ENCODE peak calls at places on chromosomes 1 and 21, in eight cellular contexts. M, I, D, K, C, L, F and Q are unnamed samples.

GRCh38 chr1:24321712-24322635 is 2.8 kb downstream of the GRHL3 start:
- DNase-seq in K (peak), F (no peak), D (peak), L (peak), C (no peak), M (peak), I (peak), Q (peak)

GRCh38 chr1:155323729-155324040 is 3.0 kb downstream of the RUSC1 start:
- DNase-seq in C (no peak), L (peak), I (peak), K (peak), D (peak), F (peak), M (peak), Q (peak)

GRCh38 chr1:54810144-54810942 is 9.2 kb upstream of the TTC22 start:
- DNase-seq in L (peak), K (peak), M (peak), F (peak), I (peak), D (peak), C (no peak), Q (peak)

GRCh38 chr1:246497331-246497915 is 9.7 kb downstream of the SMYD3 start:
- DNase-seq in C (no peak), M (no peak), K (no peak), L (peak), I (peak), D (peak), F (peak), Q (no peak)

GRCh38 chr1:184379111-184379752 is 7.6 kb upstream of the C1orf21 start:
- DNase-seq in F (no peak), I (no peak), C (no peak), M (no peak), D (no peak), K (no peak), L (no peak), Q (no peak)

GRCh38 chr1:165034136-165034535 is 322.4 kb downstream of the LMX1A start:
- DNase-seq in I (no peak), M (no peak), C (no peak), L (no peak), K (no peak), F (no peak), D (no peak), Q (no peak)

GRCh38 chr1:184210048-184210447 is 158.5 kb downstream of the TSEN15 start:
- DNase-seq in M (no peak), F (no peak), L (peak), I (no peak), K (no peak), C (no peak), D (no peak), Q (no peak)

GRCh38 chr1:41455479-41456271 is 28.8 kb downstream of the EDN2 start:
- DNase-seq in M (no peak), C (no peak), L (peak), I (no peak), F (no peak), K (no peak), D (no peak), Q (no peak)

GRCh38 chr1:162471290-162471853 is 26.2 kb upstream of the UHMK1 start:
- DNase-seq in K (no peak), I (no peak), M (no peak), L (no peak), F (no peak), D (no peak), C (peak), Q (no peak)

GRCh38 chr21:39307466-39307865 is 6.0 kb downstream of the BRWD1 start:
- DNase-seq in D (no peak), C (no peak), K (no peak), L (no peak), I (no peak), M (no peak), F (no peak), Q (no peak)

GRCh38 chr1:53656062-53656915 is 82.7 kb downstream of the GLIS1 start:
- DNase-seq in C (no peak), K (no peak), M (no peak), D (no peak), L (peak), F (no peak), I (no peak), Q (no peak)

GRCh38 chr1:220227393-220227792 is 44.9 kb downstream of the RAB3GAP2 start:
- DNase-seq in M (no peak), C (no peak), K (no peak), F (no peak), D (no peak), L (no peak), I (no peak), Q (no peak)